ENCODE peak calls at places on chromosomes 16 and 17, in ten cellular contexts. O, T, V, N, H, D, L, X, M and I are unnamed samples.

GRCh38 chr16:82236415-82236814 is 66.4 kb upstream of the MPHOSPH6 start:
- DNase-seq in T (no peak), X (no peak), L (no peak), V (no peak), D (no peak), M (no peak), O (no peak), H (no peak), N (no peak), I (no peak)

GRCh38 chr16:4217246-4218131 is 24.4 kb downstream of the SRL start:
- DNase-seq in T (no peak), D (no peak), N (no peak), X (no peak), O (no peak), V (peak; percentile 18), H (no peak), M (no peak), L (no peak), I (peak; percentile 33)

GRCh38 chr17:20097362-20097761 is 88.2 kb downstream of the SPECC1 start:
- DNase-seq in N (no peak), D (no peak), L (no peak), V (no peak), T (no peak), O (no peak), H (no peak), X (no peak), M (no peak), I (no peak)

GRCh38 chr16:46759309-46759708 is 11.2 kb upstream of the MYLK3 start:
- DNase-seq in L (no peak), V (no peak), T (no peak), D (no peak), H (no peak), M (no peak), O (no peak), X (no peak), N (no peak), I (no peak)

GRCh38 chr17:82636626-82637598 is 11.3 kb downstream of the WDR45B start:
- DNase-seq in M (no peak), V (no peak), N (no peak), T (no peak), X (no peak), D (no peak), O (no peak), L (no peak), H (no peak), I (no peak)

GRCh38 chr17:32486091-32486700 is 597 bp upstream of the CDK5R1 start:
- DNase-seq in N (peak; percentile 58), L (no peak), M (peak; percentile 85), D (peak; percentile 79), X (peak; percentile 75), T (peak; percentile 33), O (no peak), H (no peak), V (peak; percentile 58), I (peak; percentile 42)

GRCh38 chr17:6279659-6280058 is 155.3 kb downstream of the AIPL1 start:
- DNase-seq in T (no peak), X (no peak), M (no peak), L (no peak), N (no peak), V (no peak), D (no peak), H (peak; percentile 91), O (no peak), I (no peak)

GRCh38 chr17:7417056-7417655 is 3.0 kb upstream of the SPEM1 start:
- DNase-seq in M (no peak), H (no peak), X (no peak), T (no peak), L (no peak), N (no peak), D (no peak), V (no peak), O (no peak), I (no peak)

GRCh38 chr17:48597775-48598631 is 4.4 kb upstream of the HOXB5 start:
- DNase-seq in V (no peak), M (no peak), X (peak; percentile 91), L (no peak), T (no peak), H (no peak), O (no peak), D (peak; percentile 93), N (peak; percentile 87), I (peak; percentile 65)

GRCh38 chr17:76076765-76077581 is 2.0 kb upstream of the ZACN start:
- DNase-seq in X (no peak), O (no peak), V (no peak), L (no peak), M (peak; percentile 69), T (no peak), H (no peak), N (no peak), D (no peak), I (no peak)

GRCh38 chr17:39236981-39237441 is 11.3 kb upstream of the STAC2 start:
- DNase-seq in N (no peak), O (no peak), D (no peak), X (no peak), T (no peak), L (no peak), H (no peak), V (no peak), M (no peak), I (no peak)

GRCh38 chr17:79730769-79731483 is at the start of gene ENPP7:
- DNase-seq in D (no peak), M (no peak), L (no peak), H (no peak), T (no peak), O (no peak), N (no peak), X (no peak), V (no peak), I (no peak)

GRCh38 chr17:79730437-79730768 is 340 bp upstream of the ENPP7 start:
- DNase-seq in H (no peak), D (no peak), X (no peak), M (no peak), T (no peak), O (no peak), V (no peak), N (no peak), L (no peak), I (no peak)

GRCh38 chr17:79732804-79733691 is 2.3 kb downstream of the ENPP7 start:
- DNase-seq in T (no peak), M (no peak), D (no peak), O (no peak), X (no peak), N (no peak), V (no peak), H (no peak), L (no peak), I (no peak)

GRCh38 chr17:79733692-79734070 is 2.9 kb downstream of the ENPP7 start:
- DNase-seq in M (no peak), X (no peak), V (no peak), D (no peak), H (no peak), N (no peak), T (no peak), L (no peak), O (no peak), I (no peak)

DNA sequence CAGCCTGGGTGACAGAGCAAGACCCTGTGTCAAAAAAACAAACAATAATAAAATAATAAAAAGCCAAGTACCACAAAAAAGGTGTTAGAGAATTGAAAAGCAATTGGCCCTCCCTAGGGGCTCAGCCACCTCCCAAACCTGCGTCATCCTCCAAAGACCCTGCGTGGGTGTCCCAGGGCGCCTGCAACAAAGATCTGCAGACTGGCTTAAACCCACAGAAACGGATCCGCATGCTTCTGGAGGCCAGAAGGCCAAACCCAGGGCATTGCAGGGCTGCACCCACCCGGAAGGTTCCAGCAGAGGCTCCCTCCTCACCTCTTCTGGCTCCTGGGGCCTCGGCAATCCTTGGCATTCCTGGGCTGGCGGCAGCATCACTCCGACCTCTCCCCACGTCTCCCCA is 1.5 kb downstream of the ENPP7 start:
- DNase-seq in L (no peak), D (no peak), H (no peak), X (no peak), O (no peak), T (no peak), V (no peak), N (no peak), M (no peak), I (no peak)
- H3K4me3 ChIP-seq in L (no peak overlapping the region), D (no peak overlapping the region), H (no peak overlapping the region), X (no peak overlapping the region), O (no peak overlapping the region), T (no peak overlapping the region), V (no peak overlapping the region), N (no peak overlapping the region), M (no peak overlapping the region), I (no peak overlapping the region)

GRCh38 chr17:74339537-74340195 is 13.6 kb downstream of the KIF19 start:
- DNase-seq in O (no peak), D (no peak), X (no peak), V (no peak), T (no peak), L (no peak), M (no peak), H (no peak), N (no peak), I (no peak)

GRCh38 chr17:74335529-74336062 is 9.6 kb downstream of the KIF19 start:
- DNase-seq in O (no peak), T (no peak), M (no peak), X (no peak), L (no peak), H (no peak), N (no peak), V (no peak), D (no peak), I (no peak)

GRCh38 chr17:74334393-74335039 is 8.5 kb downstream of the KIF19 start:
- DNase-seq in X (no peak), N (no peak), T (no peak), D (no peak), O (no peak), M (no peak), L (no peak), H (no peak), V (peak; percentile 9), I (peak; percentile 3)

GRCh38 chr17:74337834-74338500 is 11.9 kb downstream of the KIF19 start:
- DNase-seq in H (no peak), X (no peak), L (no peak), N (no peak), T (no peak), D (no peak), M (no peak), V (no peak), O (no peak), I (no peak)

GRCh38 chr17:74336307-74336706 is 10.3 kb downstream of the KIF19 start:
- DNase-seq in M (no peak), T (no peak), H (no peak), V (no peak), N (no peak), L (no peak), O (no peak), D (no peak), X (no peak), I (no peak)
- TF ChIP-seq CTCF in M (no peak), T (no peak), H (no peak), V (no peak), N (no peak), L (no peak), O (no peak), D (no peak), X (no peak), I (no peak)

GRCh38 chr16:1534021-1535020 is 855 bp downstream of the TMEM204 start:
- DNase-seq in H (no peak), X (peak; percentile 54), N (peak; percentile 29), L (no peak), M (no peak), D (no peak), V (peak; percentile 48), O (no peak), T (no peak), I (peak; percentile 56)
- H3K4me3 ChIP-seq in H (no peak overlapping the region), X (peak overlapping the region; percentile 26), N (peak overlapping the region; percentile 78), L (no peak overlapping the region), M (peak overlapping the region; percentile 75), D (peak overlapping the region; percentile 70), V (peak overlapping the region; percentile 90), O (peak overlapping the region; percentile 50), T (peak overlapping the region; percentile 79), I (peak overlapping the region; percentile 87)

GRCh38 chr17:373616-374225 is 21.1 kb upstream of the RPH3AL start:
- DNase-seq in V (no peak), X (no peak), L (no peak), N (no peak), T (no peak), H (peak; percentile 5), O (no peak), D (no peak), M (peak; percentile 20), I (no peak)
- TF ChIP-seq CTCF in V (no peak), X (no peak), L (no peak), N (no peak), T (no peak), H (no peak), O (no peak), D (no peak), M (no peak), I (no peak)